ENCODE peak calls at places on chromosomes 7 and 10, in five cellular contexts. M is HCT116, A is GM12891, O is transverse colon, E is A549. C is an unnamed sample.

GRCh38 chr10:5888843-5889623 is 660 bp downstream of the ANKRD16 start:
- DNase-seq in M (no peak), A (peak), O (peak), E (no peak), C (no peak)

GRCh38 chr10:72164617-72165016 is 51.2 kb upstream of the ANAPC16 start:
- DNase-seq in M (no peak), A (no peak), O (no peak), E (no peak), C (no peak)

GRCh38 chr10:72601144-72601543 is 24.7 kb downstream of the MICU1 start:
- DNase-seq in M (no peak), A (no peak), O (no peak), E (no peak), C (no peak)

GRCh38 chr7:154744226-154744860 is 258.6 kb downstream of the PAXIP1 start:
- DNase-seq in M (no peak), A (peak), O (peak), E (peak), C (peak)

GRCh38 chr7:90626011-90626410 is 29.9 kb downstream of the CDK14 start:
- DNase-seq in M (no peak), A (no peak), O (no peak), E (no peak), C (no peak)

GRCh38 chr7:113085781-113086390 is 741 bp downstream of the GPR85 start:
- DNase-seq in M (no peak), A (no peak), O (no peak), E (no peak), C (no peak)

GRCh38 chr10:84499846-84500245 is 171.5 kb downstream of the CCSER2 start:
- DNase-seq in M (no peak), A (peak), O (no peak), E (no peak), C (no peak)

GRCh38 chr10:126429275-126429674 is 41.0 kb upstream of the ADAM12 start:
- DNase-seq in M (no peak), A (no peak), O (no peak), E (no peak), C (no peak)

GRCh38 chr7:151518105-151518780 is 1.5 kb downstream of the RHEB start:
- DNase-seq in M (no peak), A (no peak), O (peak), E (no peak), C (peak)

GRCh38 chr10:15293862-15294835 is 76.9 kb downstream of the FAM171A1 start:
- DNase-seq in M (no peak), A (no peak), O (no peak), E (no peak), C (no peak)

GRCh38 chr7:5997210-5997808 is 11.5 kb downstream of the PMS2 start:
- DNase-seq in M (no peak), A (no peak), O (peak), E (peak), C (peak)

GRCh38 chr7:155464948-155465739 is 7.2 kb downstream of the EN2 start:
- DNase-seq in M (no peak), A (no peak), O (no peak), E (no peak), C (no peak)

GRCh38 chr7:36278767-36279171 is 110.9 kb upstream of the ANLN start:
- DNase-seq in M (no peak), A (no peak), O (no peak), E (no peak), C (no peak)

GRCh38 chr10:101529720-101530553 is 58.1 kb downstream of the POLL start:
- DNase-seq in M (no peak), A (no peak), O (no peak), E (no peak), C (no peak)

GRCh38 chr7:48107926-48108472 is 18.9 kb downstream of the UPP1 start:
- DNase-seq in M (no peak), A (no peak), O (no peak), E (no peak), C (no peak)

GRCh38 chr10:103510791-103511757 is 17.6 kb downstream of the NEURL1 start:
- DNase-seq in M (no peak), A (no peak), O (no peak), E (no peak), C (no peak)

GRCh38 chr10:132466520-132467463 is 69.8 kb downstream of the PWWP2B start:
- DNase-seq in M (no peak), A (no peak), O (no peak), E (no peak), C (no peak)

GRCh38 chr7:36762394-36762793 is 38.1 kb upstream of the AOAH start:
- DNase-seq in M (no peak), A (no peak), O (no peak), E (no peak), C (no peak)

GRCh38 chr10:116247701-116248100 is 25.3 kb downstream of the GFRA1 start:
- DNase-seq in M (no peak), A (no peak), O (no peak), E (no peak), C (no peak)

GRCh38 chr10:7797582-7797981 is 9.6 kb downstream of the ATP5F1C start:
- DNase-seq in M (peak), A (no peak), O (no peak), E (peak), C (peak)

GRCh38 chr10:43958964-43959363 is 310.3 kb upstream of the ZNF32 start:
- DNase-seq in M (no peak), A (no peak), O (no peak), E (no peak), C (no peak)

GRCh38 chr10:5547934-5548660 is 23.3 kb downstream of the CALML3 start:
- DNase-seq in M (peak), A (no peak), O (peak), E (peak), C (no peak)

GRCh38 chr7:156836443-156836842 is 56.5 kb downstream of the LMBR1 start:
- DNase-seq in M (no peak), A (no peak), O (no peak), E (no peak), C (no peak)

GRCh38 chr7:122652851-122653250 is 46.1 kb downstream of the RNF133 start:
- DNase-seq in M (no peak), A (no peak), O (no peak), E (no peak), C (no peak)

GRCh38 chr7:37833107-37833817 is 15.1 kb upstream of the NME8 start:
- DNase-seq in M (peak), A (no peak), O (peak), E (peak), C (peak)

GRCh38 chr7:103540986-103541385 is 95.0 kb upstream of the SLC26A5 start:
- DNase-seq in M (no peak), A (no peak), O (no peak), E (no peak), C (no peak)

GRCh38 chr7:23247602-23248335 is 1.2 kb downstream of the GPNMB start:
- DNase-seq in M (no peak), A (peak), O (peak), E (no peak), C (no peak)

GRCh38 chr10:62015994-62016393 is 114.5 kb downstream of the ARID5B start:
- DNase-seq in M (no peak), A (no peak), O (no peak), E (no peak), C (no peak)

GRCh38 chr7:43906327-43907010 is at the start of gene URGCP:
- DNase-seq in M (no peak), A (peak), O (peak), E (peak), C (peak)

GRCh38 chr7:66894463-66895080 is 26.5 kb upstream of the TMEM248 start:
- DNase-seq in M (no peak), A (no peak), O (no peak), E (no peak), C (peak)

GRCh38 chr7:95993420-95993819 is 221.1 kb downstream of the DYNC1I1 start:
- DNase-seq in M (no peak), A (no peak), O (no peak), E (no peak), C (no peak)

GRCh38 chr10:101130984-101131961 is at the start of gene TLX1:
- DNase-seq in M (no peak), A (no peak), O (no peak), E (no peak), C (no peak)

GRCh38 chr10:118745056-118745455 is 9.7 kb downstream of the CACUL1 start:
- DNase-seq in M (no peak), A (no peak), O (no peak), E (no peak), C (no peak)

GRCh38 chr7:41097501-41097900 is 605.4 kb downstream of the INHBA start:
- DNase-seq in M (no peak), A (no peak), O (no peak), E (no peak), C (no peak)

GRCh38 chr7:8035647-8036518 is 67.3 kb downstream of the GLCCI1 start:
- DNase-seq in M (peak), A (no peak), O (no peak), E (no peak), C (no peak)

DNA sequence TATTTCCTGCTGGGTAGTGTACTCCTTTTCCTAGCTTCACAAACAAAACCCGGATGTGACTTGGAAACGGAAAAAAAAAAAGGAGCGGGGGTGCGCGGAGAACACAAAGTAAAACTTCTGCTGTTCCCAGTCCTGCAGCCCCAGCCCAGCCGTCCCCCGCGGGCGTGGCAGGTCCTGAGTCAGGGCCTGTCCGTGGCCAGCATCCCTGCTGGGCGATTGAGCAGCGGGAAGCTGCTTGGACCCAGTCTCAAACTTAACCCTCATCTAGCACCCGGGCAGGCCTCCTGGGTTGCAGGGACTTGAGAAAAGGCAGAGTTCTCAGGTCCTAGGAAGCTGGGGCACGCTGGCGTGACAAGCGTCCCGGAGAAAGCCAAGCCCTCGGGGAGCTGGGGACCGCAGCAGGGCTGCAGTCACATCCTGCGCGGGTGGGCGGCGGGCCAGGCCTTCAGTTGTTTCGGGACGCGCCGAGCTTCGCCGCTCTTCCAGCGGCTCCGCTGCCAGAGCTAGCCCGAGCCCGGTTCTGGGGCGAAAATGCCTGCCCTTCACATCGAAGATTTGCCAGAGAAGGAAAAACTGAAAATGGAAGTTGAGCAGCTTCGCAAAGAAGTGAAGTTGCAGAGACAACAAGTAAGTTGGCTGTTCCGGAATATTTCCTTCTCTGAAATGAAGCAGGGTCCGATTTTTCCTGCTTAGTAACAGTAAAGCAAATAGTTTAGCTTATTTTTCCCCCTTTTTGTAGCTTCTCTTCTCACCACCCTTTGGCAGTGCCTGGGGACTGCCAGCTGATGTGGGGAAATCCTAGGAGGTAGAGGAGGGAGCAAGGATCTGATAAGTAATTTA is at the start of gene GNG11:
- DNase-seq in M (no peak), A (peak), O (peak), E (peak), C (peak)
- TF ChIP-seq POLR2A in M (no peak), A (no peak), O (no peak), E (peak), C (peak)

DNA sequence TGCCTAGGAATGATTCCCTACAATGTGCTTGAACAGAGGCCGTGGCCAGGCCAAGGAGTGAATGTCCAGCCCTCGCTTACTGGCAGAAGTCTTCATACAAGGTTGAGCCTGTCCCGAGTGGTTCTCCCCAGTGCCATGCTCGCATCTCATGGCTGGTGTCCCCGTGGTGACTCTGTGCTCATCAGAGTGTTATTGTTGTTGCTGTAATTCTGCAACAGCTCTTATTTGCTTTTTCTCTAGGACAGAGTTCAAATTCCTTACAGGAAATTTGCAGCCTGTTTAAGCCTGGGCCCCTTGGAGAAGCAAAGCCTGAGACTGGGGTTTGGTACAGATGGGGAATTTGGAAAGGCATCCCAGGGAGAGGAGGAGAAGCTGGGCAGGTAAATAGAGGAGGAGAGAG is 157.7 kb upstream of the PRR15 start:
- DNase-seq in M (no peak), A (no peak), O (no peak), E (no peak), C (no peak)
- TF ChIP-seq POLR2A in M (no peak), A (no peak), O (no peak), E (no peak), C (no peak)

GRCh38 chr7:100677308-100678095 is 4.0 kb downstream of the GNB2 start:
- DNase-seq in M (no peak), A (no peak), O (peak), E (no peak), C (no peak)

GRCh38 chr7:100676501-100677306 is 3.2 kb downstream of the GNB2 start:
- DNase-seq in M (no peak), A (no peak), O (peak), E (no peak), C (no peak)

GRCh38 chr7:100674441-100675407 is 1.2 kb downstream of the GNB2 start:
- DNase-seq in M (no peak), A (peak), O (peak), E (no peak), C (no peak)

GRCh38 chr7:100673942-100674431 is 447 bp downstream of the GNB2 start:
- DNase-seq in M (no peak), A (peak), O (peak), E (no peak), C (no peak)

GRCh38 chr7:100675581-100676350 is 2.2 kb downstream of the GNB2 start:
- DNase-seq in M (no peak), A (peak), O (peak), E (no peak), C (peak)
- TF ChIP-seq POLR2A in M (no peak), A (no peak), O (peak), E (no peak), C (no peak)

GRCh38 chr10:114821293-114821914 is at the start of gene FHIP2A:
- DNase-seq in M (peak), A (peak), O (peak), E (peak), C (peak)
- TF ChIP-seq POLR2A in M (peak), A (no peak), O (no peak), E (peak), C (peak)

DNA sequence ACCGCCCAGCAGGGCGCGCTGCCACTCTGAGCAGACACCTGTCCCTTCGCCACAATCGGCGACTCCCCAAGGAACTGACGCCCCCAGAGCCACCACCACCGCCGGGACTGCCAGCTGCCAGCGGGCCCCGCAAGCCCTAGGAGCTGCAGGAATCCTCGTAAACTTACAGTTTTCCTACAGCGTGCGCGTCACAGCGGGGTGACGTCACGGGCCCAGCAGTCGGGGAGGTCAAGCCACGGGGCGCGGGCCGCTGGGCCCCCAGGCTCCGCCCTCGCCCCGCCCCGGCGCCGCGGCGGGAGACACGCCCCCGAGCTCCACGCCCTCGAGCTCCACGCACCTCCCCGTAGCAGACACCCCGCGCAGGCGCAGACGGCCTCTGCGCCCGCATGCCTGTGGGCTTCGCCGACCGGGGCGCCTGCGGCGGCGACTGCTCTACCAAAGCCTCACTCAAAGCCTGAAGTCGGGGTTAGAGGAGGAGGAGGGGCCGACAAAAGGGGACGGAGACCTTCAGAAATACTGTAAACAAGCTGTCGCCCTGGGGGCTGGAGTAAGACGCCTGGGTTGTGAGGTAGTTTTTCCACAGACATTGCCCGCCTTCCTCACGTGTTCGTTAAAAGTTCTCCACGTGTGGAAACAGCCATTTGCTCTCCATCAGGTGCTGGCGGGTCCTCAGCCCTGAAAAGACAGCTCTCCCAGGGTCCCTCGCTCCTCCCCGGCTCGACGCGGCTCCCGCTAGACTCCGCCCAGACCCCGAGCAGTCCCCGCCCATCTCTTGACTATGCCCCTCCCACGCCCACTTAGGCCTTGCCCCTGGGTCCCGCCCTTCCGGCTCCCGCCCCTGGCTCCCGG is at the start of gene ZNF438:
- DNase-seq in M (peak), A (peak), O (peak), E (peak), C (peak)
- TF ChIP-seq POLR2A in M (peak), A (peak), O (peak), E (peak), C (peak)